ENCODE peak calls at places on chromosomes 6 and 20, in four cellular contexts. E is breast epithelium, G is astrocyte, V is A549. L is an unnamed sample.

GRCh38 chr6:111653961-111654360 is 48.3 kb upstream of the TRAF3IP2 start:
- DNase-seq in E (no peak), G (no peak), V (no peak), L (no peak)

GRCh38 chr6:3363296-3364025 is 93.4 kb downstream of the SLC22A23 start:
- DNase-seq in E (peak), G (no peak), V (no peak), L (no peak)

GRCh38 chr6:170044836-170045562 is 245.9 kb downstream of the DLL1 start:
- DNase-seq in E (no peak), G (no peak), V (no peak), L (no peak)

GRCh38 chr6:136566007-136566487 is 15.8 kb upstream of the MAP7 start:
- DNase-seq in E (no peak), G (no peak), V (no peak), L (no peak)

GRCh38 chr6:111030008-111031006 is 48.5 kb downstream of the RPF2 start:
- DNase-seq in E (no peak), G (no peak), V (no peak), L (no peak)

GRCh38 chr20:45044084-45044573 is 56.8 kb downstream of the KCNS1 start:
- DNase-seq in E (no peak), G (peak), V (peak), L (no peak)

GRCh38 chr20:41697861-41698559 is 79.8 kb upstream of the CHD6 start:
- DNase-seq in E (no peak), G (peak), V (no peak), L (no peak)

GRCh38 chr20:63066506-63067265 is 59.9 kb upstream of the BHLHE23 start:
- DNase-seq in E (no peak), G (no peak), V (no peak), L (no peak)

GRCh38 chr20:17505664-17506517 is 25.3 kb downstream of the BFSP1 start:
- DNase-seq in E (no peak), G (peak), V (no peak), L (no peak)

GRCh38 chr20:17024513-17025105 is 202.2 kb upstream of the PCSK2 start:
- DNase-seq in E (no peak), G (peak), V (peak), L (no peak)

GRCh38 chr6:25692472-25692871 is 40.5 kb downstream of the SCGN start:
- DNase-seq in E (no peak), G (no peak), V (no peak), L (no peak)

GRCh38 chr6:130713144-130713543 is 114.1 kb upstream of the SMLR1 start:
- DNase-seq in E (no peak), G (no peak), V (no peak), L (no peak)

GRCh38 chr6:84361372-84362179 is 134.1 kb upstream of the CEP162 start:
- DNase-seq in E (no peak), G (no peak), V (no peak), L (no peak)

GRCh38 chr6:168215121-168215808 is 104.3 kb downstream of the DACT2 start:
- DNase-seq in E (peak), G (no peak), V (no peak), L (no peak)

GRCh38 chr20:51812861-51813260 is 10.5 kb upstream of the SALL4 start:
- DNase-seq in E (no peak), G (no peak), V (no peak), L (no peak)

GRCh38 chr20:44594730-44595129 is 12.4 kb downstream of the PKIG start:
- DNase-seq in E (no peak), G (peak), V (peak), L (no peak)

GRCh38 chr20:24588725-24589340 is 119.4 kb downstream of the SYNDIG1 start:
- DNase-seq in E (no peak), G (no peak), V (no peak), L (no peak)

DNA sequence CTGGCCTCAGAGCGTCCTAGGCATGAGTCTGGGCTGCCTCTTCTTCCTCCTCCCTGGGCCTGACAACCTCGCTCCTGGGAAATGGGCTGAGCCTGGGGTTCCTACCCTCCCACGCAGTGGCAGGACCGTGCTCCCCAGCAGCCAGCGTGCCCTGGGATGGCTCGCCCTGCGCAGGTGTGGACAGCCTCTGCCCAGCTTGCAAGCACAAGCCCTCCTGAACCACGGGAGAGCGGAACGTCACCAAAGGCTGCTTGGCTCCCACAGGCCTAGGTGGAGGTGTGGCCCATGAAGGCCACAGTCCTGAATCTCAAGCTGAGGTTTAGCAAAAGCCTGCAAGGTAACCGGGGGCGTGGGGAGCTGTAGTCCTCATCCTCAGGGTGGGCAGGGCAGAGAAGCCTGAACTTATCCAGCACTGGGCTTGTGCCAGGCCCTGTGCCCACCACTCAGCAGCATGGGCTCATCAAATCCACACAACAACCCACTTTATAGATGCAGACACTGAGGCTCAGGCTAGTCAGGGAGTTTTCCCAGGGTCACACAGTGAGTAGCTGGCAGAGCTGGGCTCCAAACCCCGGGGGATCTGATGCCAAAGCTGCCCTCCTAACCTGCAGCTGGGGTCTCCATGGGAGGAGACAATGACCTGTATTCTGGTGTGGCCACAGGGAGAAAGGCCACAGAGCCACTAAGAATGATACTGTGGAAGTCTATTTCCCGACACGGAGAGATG is 25.3 kb downstream of the RBM38 start:
- DNase-seq in E (no peak), G (no peak), V (no peak), L (no peak)
- H3K4me3 ChIP-seq in E (no peak), G (no peak), V (no peak), L (no peak)

GRCh38 chr6:118249680-118250079 is 298.4 kb upstream of the PLN start:
- DNase-seq in E (no peak), G (no peak), V (no peak), L (no peak)

GRCh38 chr6:118252474-118252873 is 295.6 kb upstream of the PLN start:
- DNase-seq in E (no peak), G (no peak), V (no peak), L (no peak)
- TF ChIP-seq CTCF in E (no peak), G (no peak), V (no peak), L (no peak)

DNA sequence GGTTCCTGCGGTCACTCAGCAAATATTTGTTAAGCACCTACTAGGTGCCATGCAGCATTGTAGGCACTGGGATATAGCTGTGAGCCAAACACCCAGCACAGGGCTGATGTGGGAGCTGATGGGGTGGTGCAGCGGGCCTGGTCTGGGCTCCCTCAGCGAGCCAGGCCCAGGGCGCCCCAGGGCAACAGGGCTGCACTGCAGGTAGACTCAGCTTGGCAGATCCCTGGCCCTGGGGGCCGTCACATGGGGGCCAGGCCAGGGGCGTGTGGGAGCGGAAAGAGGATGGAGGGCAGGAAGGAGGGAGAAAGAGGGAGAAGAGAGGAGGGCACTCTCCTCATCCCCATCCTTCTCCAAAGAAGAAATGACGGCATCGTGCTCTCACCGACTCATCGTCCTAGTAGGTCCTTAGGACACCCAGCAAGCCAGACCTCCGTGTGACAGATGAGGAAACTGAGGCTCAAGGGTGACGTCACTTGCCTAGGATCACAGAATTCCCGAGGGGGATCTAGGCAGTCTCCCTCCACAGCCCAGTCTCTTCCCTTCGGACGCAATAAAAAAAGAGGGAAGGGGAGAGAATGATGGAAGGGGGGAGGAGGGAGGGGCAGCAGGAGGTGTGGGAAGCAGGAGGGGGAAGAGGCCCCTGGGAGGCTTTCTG is 53.3 kb downstream of the RBM38 start:
- DNase-seq in E (no peak), G (no peak), V (no peak), L (no peak)
- H3K27ac ChIP-seq in E (no peak), G (no peak), V (no peak), L (peak)

DNA sequence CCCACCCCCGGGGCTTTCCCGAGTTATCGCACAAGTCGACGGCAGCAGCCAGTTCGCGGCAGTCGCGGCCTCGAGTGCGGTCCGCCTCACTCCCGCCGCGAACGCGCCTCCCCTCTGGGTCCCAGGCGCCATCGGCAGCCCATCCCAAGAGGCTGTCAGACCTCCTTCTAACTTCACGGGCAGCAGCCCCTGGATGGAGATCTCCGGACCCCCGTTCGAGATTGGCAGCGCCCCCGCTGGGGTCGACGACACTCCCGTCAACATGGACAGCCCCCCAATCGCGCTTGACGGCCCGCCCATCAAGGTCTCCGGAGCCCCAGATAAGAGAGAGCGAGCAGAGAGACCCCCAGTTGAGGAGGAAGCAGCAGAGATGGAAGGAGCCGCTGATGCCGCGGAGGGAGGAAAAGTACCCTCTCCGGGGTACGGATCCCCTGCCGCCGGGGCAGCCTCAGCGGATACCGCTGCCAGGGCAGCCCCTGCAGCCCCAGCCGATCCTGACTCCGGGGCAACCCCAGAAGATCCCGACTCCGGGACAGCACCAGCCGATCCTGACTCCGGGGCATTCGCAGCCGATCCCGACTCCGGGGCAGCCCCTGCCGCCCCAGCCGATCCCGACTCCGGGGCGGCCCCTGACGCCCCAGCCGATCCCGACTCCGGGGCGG is 1.6 kb downstream of the GNAS start:
- DNase-seq in E (no peak), G (no peak), V (no peak), L (no peak)
- H3K4me3 ChIP-seq in E (peak), G (peak), V (no peak), L (peak)

GRCh38 chr20:25622049-25622448 is 1.8 kb downstream of the NANP start:
- DNase-seq in E (no peak), G (no peak), V (no peak), L (no peak)

GRCh38 chr20:25622450-25623224 is 1.2 kb downstream of the NANP start:
- DNase-seq in E (no peak), G (peak), V (no peak), L (no peak)

GRCh38 chr20:25623736-25624499 is at the start of gene NANP:
- DNase-seq in E (peak), G (peak), V (peak), L (peak)

GRCh38 chr20:25624500-25624939 is 706 bp upstream of the NANP start:
- DNase-seq in E (peak), G (no peak), V (peak), L (no peak)

GRCh38 chr20:25623225-25623735 is 534 bp downstream of the NANP start:
- DNase-seq in E (no peak), G (peak), V (peak), L (no peak)
- TF ChIP-seq CTCF in E (no peak), G (no peak), V (no peak), L (no peak)

GRCh38 chr20:50027611-50028105 is 44.9 kb downstream of the SNAI1 start:
- DNase-seq in E (peak), G (peak), V (peak), L (no peak)

GRCh38 chr20:50032955-50033666 is 50.3 kb downstream of the SNAI1 start:
- DNase-seq in E (no peak), G (no peak), V (no peak), L (no peak)

GRCh38 chr20:50026746-50027575 is 44.2 kb downstream of the SNAI1 start:
- DNase-seq in E (no peak), G (peak), V (no peak), L (no peak)

GRCh38 chr20:50029697-50030428 is 47.1 kb downstream of the SNAI1 start:
- DNase-seq in E (no peak), G (peak), V (peak), L (no peak)

GRCh38 chr20:50029083-50029696 is 46.4 kb downstream of the SNAI1 start:
- DNase-seq in E (no peak), G (no peak), V (no peak), L (no peak)
- H3K27ac ChIP-seq in E (no peak), G (peak), V (peak), L (no peak)

GRCh38 chr6:28542440-28543293 is 17.0 kb downstream of the GPX5 start:
- DNase-seq in E (no peak), G (peak), V (peak), L (no peak)

GRCh38 chr6:28544211-28544610 is 18.5 kb downstream of the GPX5 start:
- DNase-seq in E (no peak), G (no peak), V (no peak), L (no peak)

GRCh38 chr6:28541996-28542395 is 16.3 kb downstream of the GPX5 start:
- DNase-seq in E (no peak), G (no peak), V (no peak), L (no peak)

GRCh38 chr6:28545955-28546354 is 20.3 kb downstream of the GPX5 start:
- DNase-seq in E (no peak), G (no peak), V (no peak), L (no peak)

GRCh38 chr6:28543671-28544131 is 18.0 kb downstream of the GPX5 start:
- DNase-seq in E (no peak), G (no peak), V (no peak), L (no peak)
- H3K4me3 ChIP-seq in E (no peak), G (peak), V (peak), L (peak)

GRCh38 chr6:105545947-105546710 is 143.2 kb upstream of the PREP start:
- DNase-seq in E (no peak), G (peak), V (peak), L (no peak)
- TF ChIP-seq CTCF in E (no peak), G (no peak), V (no peak), L (no peak)

L was measured in esophagus squamous epithelium.